ENCODE peak calls at places on chromosomes 13 and 19, in five cellular contexts. L is SK-N-SH, W is RCC 7860, Y is NCI-H2107, B is pancreas. U is an unnamed sample.

GRCh38 chr19:35224681-35225604 is 3.6 kb downstream of the FAM187B start:
- DNase-seq in W (no peak), L (no peak), B (peak), Y (no peak), U (no peak)

GRCh38 chr13:76647550-76647949 is 238.7 kb downstream of the KCTD12 start:
- DNase-seq in Y (no peak), W (no peak), L (no peak), B (no peak), U (no peak)

GRCh38 chr19:46226438-46226973 is 3.0 kb upstream of the IGFL1 start:
- DNase-seq in L (no peak), W (no peak), Y (no peak), B (no peak), U (no peak)

GRCh38 chr13:98988782-98989181 is 10.9 kb upstream of the DOCK9 start:
- DNase-seq in W (no peak), Y (no peak), L (no peak), B (no peak), U (no peak)

GRCh38 chr19:46766569-46767317 is 20.5 kb upstream of the STRN4 start:
- DNase-seq in W (no peak), L (peak), B (peak), Y (no peak), U (no peak)

GRCh38 chr13:49678172-49678914 is 12.9 kb downstream of the EBPL start:
- DNase-seq in Y (no peak), W (no peak), L (no peak), B (no peak), U (no peak)

GRCh38 chr13:49998714-49999624 is 2.1 kb downstream of the TRIM13 start:
- DNase-seq in W (no peak), B (no peak), L (no peak), Y (no peak), U (no peak)

GRCh38 chr13:113930711-113931637 is 42.9 kb downstream of the C13orf46 start:
- DNase-seq in B (no peak), L (no peak), W (no peak), Y (no peak), U (no peak)

GRCh38 chr13:32594339-32594738 is 8.1 kb downstream of the PDS5B start:
- DNase-seq in Y (no peak), B (no peak), L (no peak), W (no peak), U (no peak)

GRCh38 chr19:9916719-9917118 is 19.6 kb downstream of the OLFM2 start:
- DNase-seq in L (no peak), Y (no peak), W (no peak), B (no peak), U (no peak)

GRCh38 chr19:16888629-16889371 is at the start of gene F2RL3:
- DNase-seq in L (peak), W (no peak), Y (no peak), B (no peak), U (peak)

GRCh38 chr13:98930014-98930625 is 47.7 kb downstream of the DOCK9 start:
- DNase-seq in B (no peak), W (no peak), L (no peak), Y (peak), U (no peak)

GRCh38 chr13:108728370-108728769 is 99.0 kb downstream of the MYO16 start:
- DNase-seq in B (no peak), Y (no peak), L (no peak), W (no peak), U (no peak)

GRCh38 chr13:37475151-37475550 is 123.4 kb downstream of the POSTN start:
- DNase-seq in B (no peak), L (no peak), Y (no peak), W (no peak), U (no peak)

GRCh38 chr13:99702687-99703319 is 201.5 kb downstream of the TM9SF2 start:
- DNase-seq in W (no peak), L (no peak), B (no peak), Y (peak), U (no peak)

GRCh38 chr13:110705356-110705825 is 525 bp downstream of the CARS2 start:
- DNase-seq in L (no peak), W (no peak), Y (no peak), B (no peak), U (no peak)

GRCh38 chr13:67916650-67917049 is 686.5 kb upstream of the PCDH9 start:
- DNase-seq in Y (no peak), W (no peak), B (no peak), L (no peak), U (no peak)

GRCh38 chr19:16737909-16738308 is 18.3 kb downstream of the NWD1 start:
- DNase-seq in Y (peak), W (no peak), B (no peak), L (no peak), U (no peak)

GRCh38 chr19:40756502-40757110 is 5.6 kb downstream of the SNRPA start:
- DNase-seq in B (no peak), L (no peak), W (no peak), Y (no peak), U (no peak)

GRCh38 chr19:17942582-17943283 is 9.9 kb downstream of the CCDC124 start:
- DNase-seq in L (no peak), B (no peak), Y (no peak), W (no peak), U (no peak)

GRCh38 chr19:4870025-4870700 is 2.7 kb upstream of the PLIN3 start:
- DNase-seq in B (peak), W (peak), L (no peak), Y (no peak), U (peak)

GRCh38 chr13:46992383-46992952 is 95.6 kb upstream of the HTR2A start:
- DNase-seq in W (no peak), Y (no peak), B (no peak), L (no peak), U (peak)

GRCh38 chr13:77026255-77026782 is 640 bp downstream of the FBXL3 start:
- DNase-seq in W (peak), L (peak), B (peak), Y (peak), U (peak)

GRCh38 chr19:15374796-15375440 is 4.7 kb downstream of the AKAP8 start:
- DNase-seq in Y (no peak), L (peak), B (no peak), W (no peak), U (no peak)

GRCh38 chr19:28920269-28921066 is 292.5 kb downstream of the UQCRFS1 start:
- DNase-seq in L (no peak), W (no peak), Y (no peak), B (no peak), U (no peak)

GRCh38 chr19:38401148-38401547 is 1.7 kb upstream of the FAM98C start:
- DNase-seq in Y (no peak), L (no peak), W (peak), B (no peak), U (peak)

GRCh38 chr19:33821871-33822270 is 25.2 kb downstream of the KCTD15 start:
- DNase-seq in W (no peak), L (no peak), B (peak), Y (no peak), U (no peak)

GRCh38 chr19:3357362-3357730 is 9.0 kb upstream of the NFIC start:
- DNase-seq in L (no peak), B (no peak), Y (no peak), W (no peak), U (no peak)

GRCh38 chr13:57418067-57418677 is 213.4 kb upstream of the PCDH17 start:
- DNase-seq in B (no peak), W (no peak), L (no peak), Y (peak), U (no peak)

GRCh38 chr19:51565583-51565982 is 5.5 kb upstream of the ZNF175 start:
- DNase-seq in W (no peak), B (no peak), L (no peak), Y (no peak), U (no peak)

U was measured in amniotic epithelial cell.